ENCODE peak calls at places on chromosome 12, in ten cellular contexts. Z is effector memory CD4-positive, alpha-beta T cell; L is stimulated activated CD8-positive, alpha-beta memory T cell treated with anti-CD3 and anti-CD28 coated beads, Interleukin-4, amount 100 ng/mL, for 1 hour; T is activated CD4-positive, alpha-beta T cell treated with anti-CD3 and anti-CD28 coated beads, Interleukin-2, amount 10 ng/mL, durations not matched to agents 7 days and 5 days; I is left ventricle myocardium inferior; W is NCI-H510A; M is GM20000; H is RWPE1; D is GM04504; E is lower leg skin. X is an unnamed sample.
A peak's percentile ranks its signal among the peaks of the same experiment; 100 is the strongest.

GRCh38 chr12:56188116-56188785 is 1.0 kb downstream of the SMARCC2 start:
- DNase-seq in Z (no peak), L (no peak), T (peak; percentile 20), I (no peak), W (no peak), M (no peak), H (no peak), D (no peak), E (no peak), X (no peak)

GRCh38 chr12:55372521-55372920 is 9.7 kb downstream of the OR6C75 start:
- DNase-seq in Z (no peak), L (no peak), T (no peak), I (no peak), W (no peak), M (no peak), H (no peak), D (no peak), E (no peak), X (no peak)

GRCh38 chr12:107748472-107748871 is 12.5 kb downstream of the PRDM4 start:
- DNase-seq in Z (no peak), L (no peak), T (no peak), I (no peak), W (no peak), M (no peak), H (peak; percentile 64), D (peak; percentile 46), E (no peak), X (no peak)

GRCh38 chr12:124632510-124632909 is 65.1 kb upstream of the NCOR2 start:
- DNase-seq in Z (no peak), L (no peak), T (no peak), I (no peak), W (peak; percentile 44), M (no peak), H (no peak), D (no peak), E (no peak), X (peak; percentile 75)

GRCh38 chr12:40942326-40942725 is 245.8 kb upstream of the PDZRN4 start:
- DNase-seq in Z (no peak), L (no peak), T (no peak), I (no peak), W (no peak), M (no peak), H (no peak), D (no peak), E (no peak), X (no peak)

GRCh38 chr12:47165934-47166333 is 86.2 kb upstream of the AMIGO2 start:
- DNase-seq in Z (no peak), L (no peak), T (no peak), I (no peak), W (no peak), M (no peak), H (no peak), D (no peak), E (no peak), X (no peak)

GRCh38 chr12:24380122-24380521 is 430.7 kb upstream of the SOX5 start:
- DNase-seq in Z (no peak), L (no peak), T (no peak), I (no peak), W (no peak), M (no peak), H (no peak), D (no peak), E (no peak), X (peak; percentile 25)

GRCh38 chr12:16763901-16764300 is 157.9 kb upstream of the LMO3 start:
- DNase-seq in Z (no peak), L (no peak), T (no peak), I (no peak), W (no peak), M (no peak), H (no peak), D (no peak), E (no peak), X (no peak)

GRCh38 chr12:12445882-12446181 is 89.0 kb downstream of the BORCS5 start:
- DNase-seq in Z (no peak), L (no peak), T (no peak), I (no peak), W (no peak), M (no peak), H (peak; percentile 68), D (no peak), E (no peak), X (no peak)

GRCh38 chr12:124461241-124461673 is 106.2 kb downstream of the NCOR2 start:
- DNase-seq in Z (no peak), L (no peak), T (no peak), I (no peak), W (no peak), M (no peak), H (no peak), D (no peak), E (no peak), X (no peak)

GRCh38 chr12:50614167-50614762 is 109.5 kb downstream of the DIP2B start:
- DNase-seq in Z (no peak), L (no peak), T (no peak), I (no peak), W (no peak), M (no peak), H (peak; percentile 82), D (no peak), E (no peak), X (no peak)

GRCh38 chr12:80400591-80400991 is 43.4 kb upstream of the PTPRQ start:
- DNase-seq in Z (no peak), L (no peak), T (no peak), I (no peak), W (no peak), M (no peak), H (no peak), D (no peak), E (no peak), X (no peak)

GRCh38 chr12:56315626-56316473 is at the start of gene CNPY2:
- DNase-seq in Z (peak; percentile 91), L (peak; percentile 86), T (peak; percentile 96), I (peak; percentile 96), W (peak; percentile 95), M (peak; percentile 91), H (peak; percentile 95), D (peak; percentile 93), E (peak; percentile 94), X (peak; percentile 82)

GRCh38 chr12:26097046-26097878 is 27.6 kb downstream of the BHLHE41 start:
- DNase-seq in Z (peak; percentile 7), L (peak; percentile 15), T (peak; percentile 59), I (peak; percentile 55), W (peak; percentile 5), M (peak; percentile 77), H (peak; percentile 87), D (peak; percentile 43), E (peak; percentile 59), X (no peak)

GRCh38 chr12:2550470-2551090 is 244.2 kb upstream of the FKBP4 start:
- DNase-seq in Z (no peak), L (no peak), T (no peak), I (no peak), W (no peak), M (no peak), H (peak; percentile 26), D (no peak), E (no peak), X (no peak)

GRCh38 chr12:77120695-77121094 is 55.3 kb upstream of the E2F7 start:
- DNase-seq in Z (no peak), L (no peak), T (no peak), I (no peak), W (no peak), M (no peak), H (peak; percentile 18), D (no peak), E (no peak), X (no peak)

GRCh38 chr12:6925543-6926279 is 2.0 kb upstream of the ATN1 start:
- DNase-seq in Z (no peak), L (no peak), T (no peak), I (peak; percentile 73), W (no peak), M (no peak), H (peak; percentile 74), D (peak; percentile 80), E (peak; percentile 82), X (no peak)

GRCh38 chr12:58285551-58285950 is 344.2 kb downstream of the ATP23 start:
- DNase-seq in Z (no peak), L (no peak), T (no peak), I (no peak), W (no peak), M (no peak), H (no peak), D (no peak), E (no peak), X (no peak)